ENCODE peak calls at places on chromosome 21, in ten cellular contexts. T is uterus, K is GM12892, X is heart left ventricle, O is adrenal gland, R is ovary, A is esophagus squamous epithelium, V is Peyer's patch, W is prostate gland, E is lower leg skin. L is an unnamed sample.

GRCh38 chr21:39852021-39852721 is 15.1 kb upstream of the PCP4 start:
- DNase-seq in T (no peak), K (no peak), X (no peak), O (no peak), R (no peak), A (no peak), V (no peak), W (no peak), E (no peak), L (no peak)

GRCh38 chr21:38979271-38980196 is 173.8 kb downstream of the ETS2 start:
- DNase-seq in T (peak; percentile 59), K (no peak), X (no peak), O (no peak), R (no peak), A (no peak), V (no peak), W (no peak), E (no peak), L (no peak)

GRCh38 chr21:39527664-39528381 is 76.1 kb downstream of the SH3BGR start:
- DNase-seq in T (no peak), K (no peak), X (no peak), O (no peak), R (peak; percentile 37), A (no peak), V (no peak), W (peak; percentile 40), E (no peak), L (no peak)

GRCh38 chr21:38839683-38840286 is 34.1 kb downstream of the ETS2 start:
- DNase-seq in T (no peak), K (no peak), X (no peak), O (no peak), R (no peak), A (no peak), V (no peak), W (no peak), E (no peak), L (no peak)

GRCh38 chr21:14010729-14011128 is 200.0 kb downstream of the LIPI start:
- DNase-seq in T (no peak), K (no peak), X (no peak), O (no peak), R (no peak), A (no peak), V (no peak), W (no peak), E (no peak), L (no peak)

GRCh38 chr21:37903396-37903795 is 12.9 kb downstream of the KCNJ6 start:
- DNase-seq in T (no peak), K (no peak), X (no peak), O (no peak), R (no peak), A (no peak), V (no peak), W (no peak), E (no peak), L (no peak)

GRCh38 chr21:14215971-14216621 is at the start of gene RBM11:
- DNase-seq in T (peak; percentile 75), K (peak; percentile 25), X (peak; percentile 60), O (peak; percentile 73), R (peak; percentile 88), A (peak; percentile 2), V (peak; percentile 82), W (peak; percentile 72), E (peak; percentile 87), L (no peak)

GRCh38 chr21:27953328-27954045 is 986.6 kb upstream of the ADAMTS5 start:
- DNase-seq in T (no peak), K (no peak), X (no peak), O (no peak), R (no peak), A (no peak), V (no peak), W (no peak), E (no peak), L (no peak)

GRCh38 chr21:45945066-45945867 is 36.3 kb upstream of the COL6A1 start:
- DNase-seq in T (no peak), K (no peak), X (no peak), O (no peak), R (no peak), A (no peak), V (no peak), W (no peak), E (no peak), L (no peak)

GRCh38 chr21:45942011-45942546 is 39.5 kb upstream of the COL6A1 start:
- DNase-seq in T (no peak), K (no peak), X (peak; percentile 15), O (no peak), R (no peak), A (no peak), V (no peak), W (no peak), E (no peak), L (no peak)

GRCh38 chr21:45942755-45943629 is 38.6 kb upstream of the COL6A1 start:
- DNase-seq in T (no peak), K (no peak), X (peak; percentile 20), O (no peak), R (no peak), A (no peak), V (no peak), W (no peak), E (no peak), L (no peak)

GRCh38 chr21:45944601-45945000 is 37.0 kb upstream of the COL6A1 start:
- DNase-seq in T (no peak), K (no peak), X (peak; percentile 18), O (no peak), R (no peak), A (no peak), V (no peak), W (no peak), E (no peak), L (no peak)

GRCh38 chr21:45943630-45944540 is 37.7 kb upstream of the COL6A1 start:
- DNase-seq in T (no peak), K (no peak), X (peak; percentile 16), O (no peak), R (no peak), A (no peak), V (no peak), W (no peak), E (no peak), L (no peak)
- TF ChIP-seq POLR2A in T (no peak), K (no peak), X (no peak), O (no peak), R (no peak), A (no peak), V (no peak), W (no peak), E (no peak), L (no peak)

DNA sequence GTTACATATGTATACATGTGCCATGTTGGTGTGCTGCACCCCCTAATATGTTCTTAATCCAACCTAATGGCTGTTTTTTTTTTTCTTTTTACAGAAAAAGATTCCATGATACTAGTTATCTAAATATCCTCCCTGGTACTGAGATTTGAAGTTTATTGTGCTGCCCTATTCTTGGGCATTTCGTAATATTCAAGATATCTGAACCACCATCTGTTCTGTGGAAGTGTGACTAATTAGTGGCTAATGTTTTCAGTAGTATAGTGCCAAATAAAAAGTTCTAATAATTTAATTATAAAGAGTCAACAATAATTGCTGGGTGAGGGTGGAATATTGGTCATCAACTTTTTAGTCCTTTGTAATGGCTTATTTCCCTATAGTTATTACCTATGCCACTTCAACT is 217.5 kb downstream of the GABPA start:
- DNase-seq in T (no peak), K (no peak), X (no peak), O (no peak), R (no peak), A (no peak), V (no peak), W (no peak), E (no peak), L (no peak)
- TF ChIP-seq POLR2A in T (no peak), K (no peak), X (no peak), O (no peak), R (no peak), A (no peak), V (no peak), W (no peak), E (no peak), L (no peak)

DNA sequence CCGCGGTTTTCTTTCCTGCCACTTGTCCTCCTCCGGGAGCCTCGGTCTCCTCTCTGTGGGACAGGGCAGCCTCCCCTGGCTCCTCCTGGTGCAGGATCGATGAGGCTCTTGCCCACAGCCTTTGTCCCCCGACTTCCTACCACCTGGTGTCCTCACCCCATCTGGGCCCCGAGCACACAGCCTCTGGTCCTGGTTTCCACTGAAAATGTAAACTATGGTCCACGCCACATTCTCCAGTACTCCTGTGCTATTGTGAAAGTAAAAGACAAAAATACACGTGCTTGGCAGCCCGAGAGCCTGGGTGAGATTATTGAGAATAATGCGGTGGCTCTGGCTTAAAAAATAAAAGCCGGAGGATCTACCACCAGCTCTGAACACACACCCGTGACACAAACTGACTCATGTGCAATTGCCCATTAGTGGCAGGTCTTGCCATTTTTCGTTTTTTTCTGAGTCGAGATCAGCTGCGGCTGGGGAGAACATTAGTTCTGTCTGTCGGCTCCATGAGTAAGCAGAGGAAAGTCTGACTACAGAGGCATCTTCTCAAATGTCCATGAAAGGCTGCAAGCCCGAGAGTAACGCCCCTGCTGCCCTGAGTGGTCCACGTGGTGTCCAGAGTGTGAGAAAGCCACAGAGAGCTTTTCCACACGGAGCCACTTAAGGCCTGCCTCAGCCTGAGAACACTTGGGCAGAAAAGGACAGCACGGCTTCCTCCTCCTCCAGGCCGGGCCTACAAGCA is 5.7 kb upstream of the COL6A2 start:
- DNase-seq in T (peak; percentile 92), K (no peak), X (peak; percentile 80), O (no peak), R (peak; percentile 74), A (no peak), V (no peak), W (no peak), E (peak; percentile 90), L (no peak)
- TF ChIP-seq POLR2A in T (peak; percentile 65), K (no peak), X (no peak), O (no peak), R (no peak), A (no peak), V (no peak), W (no peak), E (no peak), L (no peak)

GRCh38 chr21:34844033-34844923 is 175.5 kb downstream of the CLIC6 start:
- DNase-seq in T (peak; percentile 30), K (no peak), X (peak; percentile 71), O (peak; percentile 64), R (no peak), A (no peak), V (no peak), W (no peak), E (peak; percentile 95), L (no peak)

GRCh38 chr21:34839070-34839820 is 170.5 kb downstream of the CLIC6 start:
- DNase-seq in T (no peak), K (no peak), X (no peak), O (no peak), R (no peak), A (no peak), V (no peak), W (no peak), E (peak; percentile 56), L (no peak)

GRCh38 chr21:34841154-34841553 is 172.4 kb downstream of the CLIC6 start:
- DNase-seq in T (no peak), K (no peak), X (no peak), O (no peak), R (no peak), A (no peak), V (no peak), W (no peak), E (no peak), L (no peak)

GRCh38 chr21:34843562-34843961 is 174.8 kb downstream of the CLIC6 start:
- DNase-seq in T (no peak), K (no peak), X (no peak), O (no peak), R (no peak), A (no peak), V (no peak), W (no peak), E (peak; percentile 83), L (no peak)

GRCh38 chr21:34840693-34841092 is 171.9 kb downstream of the CLIC6 start:
- DNase-seq in T (no peak), K (no peak), X (no peak), O (no peak), R (no peak), A (no peak), V (no peak), W (no peak), E (peak; percentile 29), L (no peak)
- TF ChIP-seq POLR2A in T (no peak), K (no peak), X (no peak), O (no peak), R (no peak), A (no peak), V (no peak), W (no peak), E (no peak), L (no peak)